ENCODE peak calls at places on chromosomes 12 and 14, in four cellular contexts. D is naive thymus-derived CD8-positive, alpha-beta T cell; T is activated CD4-positive, alpha-beta memory T cell treated with anti-CD3 and anti-CD28 coated beads for 36 hours; V is ureter. F is an unnamed sample.

GRCh38 chr12:105698047-105698446 is 367.6 kb downstream of the C12orf75 start:
- DNase-seq in D (no peak), T (no peak), V (no peak), F (no peak)

GRCh38 chr12:29350080-29350479 is 30.9 kb downstream of the ERGIC2 start:
- DNase-seq in D (no peak), T (no peak), V (no peak), F (no peak)

GRCh38 chr14:90061849-90062794 is at the start of gene KCNK13:
- DNase-seq in D (peak; percentile 16), T (peak; percentile 16), V (no peak), F (peak; percentile 50)

GRCh38 chr14:88036422-88036821 is 31.5 kb downstream of the GPR65 start:
- DNase-seq in D (no peak), T (no peak), V (no peak), F (no peak)

GRCh38 chr14:37018571-37019240 is 153.7 kb downstream of the SLC25A21 start:
- DNase-seq in D (no peak), T (no peak), V (no peak), F (no peak)

GRCh38 chr12:26127404-26127803 is 2.6 kb upstream of the BHLHE41 start:
- DNase-seq in D (no peak), T (no peak), V (no peak), F (no peak)

GRCh38 chr12:38402811-38403210 is 86.2 kb downstream of the ALG10B start:
- DNase-seq in D (no peak), T (no peak), V (no peak), F (no peak)

GRCh38 chr14:94613720-94614644 is 1.8 kb downstream of the SERPINA3 start:
- DNase-seq in D (no peak), T (no peak), V (no peak), F (no peak)

GRCh38 chr12:22994276-22994675 is 369.3 kb downstream of the ETNK1 start:
- DNase-seq in D (no peak), T (no peak), V (no peak), F (no peak)

F was measured in nephron progenitor cell.